ENCODE peak calls at places on chromosome 18, in six cellular contexts. One of them, this sample, is unnamed. For H3K4me1, the result is how much of the 10 kb centered on the place peaks cover.

GRCh38 chr18:72993245-72993644 is 125.5 kb upstream of the NETO1 start:
- DNase-seq in DND-41: no peak
- DNase-seq in sigmoid colon: no peak
- DNase-seq in H9: no peak
- DNase-seq in stomach: no peak
- DNase-seq in hepatocyte: no peak
- DNase-seq in this sample: no peak

GRCh38 chr18:79899609-79900435 is 51.6 kb downstream of the SLC66A2 start:
- DNase-seq in sigmoid colon: peak
- DNase-seq in hepatocyte: no peak
- DNase-seq in stomach: no peak
- DNase-seq in H9: peak
- DNase-seq in DND-41: no peak
- DNase-seq in this sample: no peak

GRCh38 chr18:63177822-63178525 is 141.6 kb downstream of the BCL2 start:
- DNase-seq in H9: no peak
- DNase-seq in sigmoid colon: peak
- DNase-seq in hepatocyte: peak
- DNase-seq in DND-41: no peak
- DNase-seq in stomach: no peak
- DNase-seq in this sample: peak

GRCh38 chr18:23108496-23108895 is 26.8 kb upstream of the CABLES1 start:
- DNase-seq in stomach: no peak
- DNase-seq in hepatocyte: no peak
- DNase-seq in H9: no peak
- DNase-seq in sigmoid colon: no peak
- DNase-seq in DND-41: no peak
- DNase-seq in this sample: no peak

GRCh38 chr18:59265246-59266018 is 7.8 kb downstream of the RAX start:
- DNase-seq in stomach: no peak
- DNase-seq in DND-41: no peak
- DNase-seq in sigmoid colon: no peak
- DNase-seq in H9: peak
- DNase-seq in hepatocyte: no peak
- DNase-seq in this sample: no peak

GRCh38 chr18:29962579-29962978 is 1080.0 kb downstream of the DSC3 start:
- DNase-seq in stomach: no peak
- DNase-seq in H9: no peak
- DNase-seq in sigmoid colon: no peak
- DNase-seq in hepatocyte: peak
- DNase-seq in DND-41: no peak
- DNase-seq in this sample: no peak

GRCh38 chr18:59918320-59918755 is 18.5 kb downstream of the PMAIP1 start:
- DNase-seq in H9: peak
- DNase-seq in stomach: peak
- DNase-seq in hepatocyte: peak
- DNase-seq in DND-41: peak
- DNase-seq in sigmoid colon: peak
- DNase-seq in this sample: peak

GRCh38 chr18:75247601-75248421 is 37.2 kb downstream of the TSHZ1 start:
- DNase-seq in DND-41: peak
- DNase-seq in stomach: no peak
- DNase-seq in sigmoid colon: no peak
- DNase-seq in hepatocyte: no peak
- DNase-seq in H9: no peak
- DNase-seq in this sample: peak

GRCh38 chr18:43129946-43130523 is 14.6 kb upstream of the RIT2 start:
- DNase-seq in H9: no peak
- DNase-seq in DND-41: peak
- DNase-seq in hepatocyte: no peak
- DNase-seq in sigmoid colon: no peak
- DNase-seq in stomach: no peak
- DNase-seq in this sample: no peak

DNA sequence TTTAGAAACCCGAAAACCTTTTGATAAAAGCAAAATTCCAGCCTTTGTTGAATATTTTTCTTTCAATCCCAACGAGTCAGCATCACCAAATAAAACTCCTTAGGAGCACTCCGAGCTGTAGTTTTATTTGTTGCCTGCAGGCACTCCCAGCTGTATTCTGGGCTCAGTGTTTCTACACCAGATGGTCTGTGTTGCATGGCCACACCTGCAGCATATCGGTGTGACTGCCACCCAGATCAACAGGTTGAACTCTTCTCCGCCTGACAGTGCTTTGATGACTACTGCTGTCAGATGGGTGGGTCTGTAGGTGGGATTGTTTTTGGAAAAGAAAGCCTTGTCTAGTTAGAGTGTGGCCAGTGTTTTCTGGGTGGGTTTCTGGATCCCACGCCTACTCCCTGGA is 32.7 kb downstream of the APCDD1 start:
- DNase-seq in H9: no peak
- DNase-seq in hepatocyte: no peak
- DNase-seq in stomach: no peak
- DNase-seq in DND-41: no peak
- DNase-seq in sigmoid colon: no peak
- DNase-seq in this sample: no peak
- H3K4me1 ChIP-seq in H9: under half
- H3K4me1 ChIP-seq in hepatocyte: under half
- H3K4me1 ChIP-seq in stomach: under half
- H3K4me1 ChIP-seq in DND-41: half or more
- H3K4me1 ChIP-seq in sigmoid colon: under half
- H3K4me1 ChIP-seq in this sample: under half

DNA sequence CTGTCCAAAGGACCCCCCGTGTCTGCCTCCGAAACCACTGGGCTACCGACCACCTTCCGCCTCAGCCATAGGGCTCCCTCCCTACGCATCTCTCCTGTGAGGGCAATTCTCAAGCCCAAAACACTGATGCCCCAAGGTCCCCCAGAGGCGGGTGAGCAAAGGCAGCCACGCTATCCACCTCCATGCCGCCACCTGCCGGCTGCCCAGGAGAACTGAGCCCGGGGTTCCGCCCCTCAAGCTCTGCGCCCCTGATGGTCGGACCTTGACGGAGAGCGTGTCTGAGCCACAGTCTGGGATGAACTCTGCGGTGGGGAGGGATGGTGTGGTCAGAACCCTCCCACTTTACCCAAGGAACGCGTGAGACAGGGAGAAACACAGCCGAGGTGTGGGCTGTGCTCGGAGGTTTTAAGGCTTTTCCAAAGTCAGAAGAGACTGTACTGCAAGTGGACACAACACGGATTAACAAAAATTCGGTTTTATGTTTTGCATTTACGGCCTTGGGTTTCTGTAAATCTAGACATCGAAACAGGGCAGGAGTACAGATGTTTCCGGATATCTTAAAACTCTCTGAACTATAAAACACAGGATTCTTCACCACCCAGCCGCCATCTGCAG is 114.1 kb downstream of the ZNF516 start:
- DNase-seq in DND-41: peak
- DNase-seq in H9: peak
- DNase-seq in sigmoid colon: peak
- DNase-seq in hepatocyte: no peak
- DNase-seq in stomach: no peak
- DNase-seq in this sample: no peak
- TF ChIP-seq CTCF in DND-41: peak
- TF ChIP-seq CTCF in H9: peak
- TF ChIP-seq CTCF in sigmoid colon: peak
- TF ChIP-seq CTCF in hepatocyte: peak
- TF ChIP-seq CTCF in stomach: no peak
- TF ChIP-seq CTCF in this sample: no peak

GRCh38 chr18:6313427-6313826 is 101.3 kb downstream of the L3MBTL4 start:
- DNase-seq in hepatocyte: no peak
- DNase-seq in stomach: no peak
- DNase-seq in DND-41: no peak
- DNase-seq in sigmoid colon: no peak
- DNase-seq in H9: no peak
- DNase-seq in this sample: no peak

GRCh38 chr18:6315556-6316331 is 99.0 kb downstream of the L3MBTL4 start:
- DNase-seq in H9: no peak
- DNase-seq in DND-41: no peak
- DNase-seq in stomach: no peak
- DNase-seq in hepatocyte: peak
- DNase-seq in sigmoid colon: no peak
- DNase-seq in this sample: peak

GRCh38 chr18:6310714-6311113 is 104.0 kb downstream of the L3MBTL4 start:
- DNase-seq in hepatocyte: no peak
- DNase-seq in stomach: no peak
- DNase-seq in sigmoid colon: no peak
- DNase-seq in H9: no peak
- DNase-seq in DND-41: no peak
- DNase-seq in this sample: no peak
- H3K4me1 ChIP-seq in hepatocyte: under half
- H3K4me1 ChIP-seq in stomach: under half
- H3K4me1 ChIP-seq in sigmoid colon: under half
- H3K4me1 ChIP-seq in H9: under half
- H3K4me1 ChIP-seq in DND-41: under half
- H3K4me1 ChIP-seq in this sample: under half

DNA sequence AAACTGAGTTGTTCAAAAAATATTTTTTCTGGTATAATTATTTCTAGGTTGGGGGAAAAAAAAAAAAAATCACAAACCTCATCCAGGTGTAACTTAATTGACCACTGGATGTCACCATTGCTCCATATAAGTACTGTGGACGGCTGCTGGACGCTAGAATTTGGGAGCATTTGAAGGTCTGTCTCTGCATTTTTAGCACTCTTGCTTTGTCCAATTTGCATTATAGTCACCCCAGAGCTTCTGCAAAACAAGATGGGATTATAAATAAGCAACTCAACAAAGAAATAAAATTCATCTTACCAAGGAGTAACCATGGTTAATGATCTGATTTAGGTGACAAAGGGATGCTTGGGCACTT is 83.7 kb downstream of the HRH4 start:
- DNase-seq in H9: no peak
- DNase-seq in stomach: no peak
- DNase-seq in DND-41: no peak
- DNase-seq in hepatocyte: peak
- DNase-seq in sigmoid colon: no peak
- DNase-seq in this sample: no peak
- TF ChIP-seq CTCF in H9: peak
- TF ChIP-seq CTCF in stomach: no peak
- TF ChIP-seq CTCF in DND-41: peak
- TF ChIP-seq CTCF in hepatocyte: peak
- TF ChIP-seq CTCF in sigmoid colon: no peak
- TF ChIP-seq CTCF in this sample: no peak

GRCh38 chr18:1361931-1362330 is 457.3 kb downstream of the ADCYAP1 start:
- DNase-seq in H9: no peak
- DNase-seq in sigmoid colon: no peak
- DNase-seq in DND-41: no peak
- DNase-seq in hepatocyte: no peak
- DNase-seq in stomach: no peak
- DNase-seq in this sample: no peak

GRCh38 chr18:1353025-1353424 is 448.4 kb downstream of the ADCYAP1 start:
- DNase-seq in stomach: no peak
- DNase-seq in H9: no peak
- DNase-seq in sigmoid colon: no peak
- DNase-seq in DND-41: no peak
- DNase-seq in hepatocyte: no peak
- DNase-seq in this sample: no peak

GRCh38 chr18:1357724-1358123 is 453.1 kb downstream of the ADCYAP1 start:
- DNase-seq in hepatocyte: no peak
- DNase-seq in sigmoid colon: no peak
- DNase-seq in H9: no peak
- DNase-seq in DND-41: no peak
- DNase-seq in stomach: no peak
- DNase-seq in this sample: no peak
- H3K4me1 ChIP-seq in hepatocyte: under half
- H3K4me1 ChIP-seq in sigmoid colon: under half
- H3K4me1 ChIP-seq in H9: under half
- H3K4me1 ChIP-seq in DND-41: under half
- H3K4me1 ChIP-seq in stomach: under half
- H3K4me1 ChIP-seq in this sample: under half

GRCh38 chr18:57834616-57835015 is 31.5 kb upstream of the ATP8B1 start:
- DNase-seq in hepatocyte: no peak
- DNase-seq in DND-41: no peak
- DNase-seq in sigmoid colon: no peak
- DNase-seq in H9: no peak
- DNase-seq in stomach: no peak
- DNase-seq in this sample: no peak
- TF ChIP-seq CTCF in hepatocyte: no peak
- TF ChIP-seq CTCF in DND-41: no peak
- TF ChIP-seq CTCF in sigmoid colon: no peak
- TF ChIP-seq CTCF in H9: no peak
- TF ChIP-seq CTCF in stomach: no peak
- TF ChIP-seq CTCF in this sample: no peak